ENCODE peak calls at places on chromosome 16, in seven cellular contexts. S is A549, Y is neuronal stem cell, O is mammary epithelial cell, C is tibial nerve, U is stomach, F is heart right ventricle. Z is an unnamed sample.

GRCh38 chr16:81623365-81624102 is 155.6 kb upstream of the PLCG2 start:
- DNase-seq in S (peak), Y (peak), O (peak), C (peak), U (peak), F (no peak), Z (no peak)

GRCh38 chr16:57041182-57042156 is 50.9 kb upstream of the CPNE2 start:
- DNase-seq in S (peak), Y (no peak), O (no peak), C (no peak), U (peak), F (no peak), Z (no peak)

GRCh38 chr16:77840093-77840492 is 51.7 kb downstream of the VAT1L start:
- DNase-seq in S (no peak), Y (no peak), O (no peak), C (no peak), U (no peak), F (no peak), Z (no peak)

GRCh38 chr16:70582280-70582978 is 58.8 kb downstream of the SF3B3 start:
- DNase-seq in S (no peak), Y (no peak), O (no peak), C (no peak), U (no peak), F (no peak), Z (no peak)

GRCh38 chr16:50603206-50604064 is 55.2 kb downstream of the NKD1 start:
- DNase-seq in S (no peak), Y (no peak), O (peak), C (no peak), U (no peak), F (no peak), Z (no peak)

GRCh38 chr16:54431997-54432367 is 145.4 kb upstream of the IRX3 start:
- DNase-seq in S (no peak), Y (no peak), O (no peak), C (no peak), U (no peak), F (no peak), Z (no peak)

GRCh38 chr16:66510711-66511614 is 39.0 kb downstream of the TK2 start:
- DNase-seq in S (peak), Y (no peak), O (no peak), C (no peak), U (peak), F (no peak), Z (peak)

GRCh38 chr16:11682655-11683096 is 14.4 kb downstream of the SNN start:
- DNase-seq in S (no peak), Y (no peak), O (peak), C (no peak), U (no peak), F (no peak), Z (no peak)

GRCh38 chr16:69567031-69567680 is 1.4 kb downstream of the NFAT5 start:
- DNase-seq in S (no peak), Y (no peak), O (peak), C (no peak), U (no peak), F (no peak), Z (no peak)

GRCh38 chr16:2897110-2897509 is 14.1 kb downstream of the FLYWCH2 start:
- DNase-seq in S (no peak), Y (no peak), O (no peak), C (no peak), U (no peak), F (no peak), Z (no peak)

GRCh38 chr16:10808850-10809249 is 9.7 kb downstream of the TVP23A start:
- DNase-seq in S (no peak), Y (no peak), O (no peak), C (no peak), U (no peak), F (no peak), Z (no peak)

GRCh38 chr16:27526169-27526568 is 23.5 kb downstream of the GTF3C1 start:
- DNase-seq in S (peak), Y (no peak), O (no peak), C (no peak), U (peak), F (peak), Z (no peak)

GRCh38 chr16:25020112-25020591 is 5.0 kb upstream of the ARHGAP17 start:
- DNase-seq in S (no peak), Y (no peak), O (no peak), C (no peak), U (no peak), F (no peak), Z (no peak)

GRCh38 chr16:1758923-1759322 is 12.4 kb downstream of the NME3 start:
- DNase-seq in S (no peak), Y (no peak), O (no peak), C (no peak), U (no peak), F (no peak), Z (no peak)

GRCh38 chr16:70476272-70477020 is 22.1 kb downstream of the FCSK start:
- DNase-seq in S (no peak), Y (no peak), O (peak), C (no peak), U (peak), F (no peak), Z (no peak)

GRCh38 chr16:66926171-66926570 is 836 bp upstream of the RRAD start:
- DNase-seq in S (no peak), Y (no peak), O (no peak), C (no peak), U (peak), F (peak), Z (no peak)

GRCh38 chr16:48603647-48604376 is 6.2 kb downstream of the N4BP1 start:
- DNase-seq in S (no peak), Y (no peak), O (no peak), C (no peak), U (no peak), F (no peak), Z (no peak)

GRCh38 chr16:79598341-79599181 is 2.0 kb downstream of the MAF start:
- DNase-seq in S (peak), Y (peak), O (peak), C (peak), U (peak), F (peak), Z (peak)

GRCh38 chr16:2456551-2457153 is 3.3 kb upstream of the TEDC2 start:
- DNase-seq in S (no peak), Y (no peak), O (no peak), C (no peak), U (no peak), F (no peak), Z (no peak)

GRCh38 chr16:82402665-82403218 is 224.0 kb upstream of the CDH13 start:
- DNase-seq in S (no peak), Y (no peak), O (no peak), C (no peak), U (no peak), F (no peak), Z (no peak)

DNA sequence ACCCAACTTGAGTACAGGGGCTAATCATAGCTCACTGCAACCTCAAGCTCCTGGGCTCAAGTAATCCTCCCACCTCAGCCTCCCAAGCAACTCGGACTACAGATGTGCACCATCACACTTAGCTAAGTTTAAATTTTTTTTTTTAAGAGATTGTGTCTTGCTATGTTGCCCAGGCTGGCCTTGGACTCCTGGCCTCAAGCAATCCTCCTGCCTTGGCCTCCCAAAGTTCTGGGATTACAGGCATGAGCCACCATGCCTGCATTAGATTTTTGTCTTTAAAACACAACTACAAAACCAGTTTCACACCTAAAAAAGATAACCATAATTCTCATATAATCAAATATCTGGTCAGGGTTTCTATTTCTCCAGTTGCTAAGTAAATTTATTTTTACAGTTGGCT is 147.1 kb downstream of the CHD9 start:
- DNase-seq in S (no peak), Y (no peak), O (no peak), C (no peak), U (no peak), F (no peak), Z (no peak)
- H3K27ac ChIP-seq in S (no peak), Y (no peak), O (no peak), C (no peak), U (no peak), F (no peak), Z (no peak)

GRCh38 chr16:8621572-8622314 is at the start of gene METTL22:
- DNase-seq in S (peak), Y (peak), O (peak), C (peak), U (peak), F (peak), Z (peak)

GRCh38 chr16:8621221-8621571 is 302 bp upstream of the METTL22 start:
- DNase-seq in S (no peak), Y (no peak), O (no peak), C (no peak), U (no peak), F (no peak), Z (no peak)

GRCh38 chr16:8620535-8620934 is 963 bp upstream of the METTL22 start:
- DNase-seq in S (no peak), Y (no peak), O (peak), C (no peak), U (no peak), F (no peak), Z (no peak)

GRCh38 chr16:8623634-8624033 is 2.1 kb downstream of the METTL22 start:
- DNase-seq in S (no peak), Y (no peak), O (peak), C (no peak), U (no peak), F (no peak), Z (no peak)

GRCh38 chr16:8622315-8622656 is 788 bp downstream of the METTL22 start:
- DNase-seq in S (no peak), Y (no peak), O (no peak), C (no peak), U (no peak), F (no peak), Z (no peak)
- H3K27ac ChIP-seq in S (peak), Y (no peak), O (peak), C (no peak), U (no peak), F (peak), Z (peak)

GRCh38 chr16:20323591-20324117 is 3.7 kb downstream of the GP2 start:
- DNase-seq in S (no peak), Y (no peak), O (no peak), C (no peak), U (no peak), F (no peak), Z (no peak)
- H3K27ac ChIP-seq in S (no peak), Y (no peak), O (no peak), C (no peak), U (no peak), F (no peak), Z (no peak)

GRCh38 chr16:19717781-19718623 is at the start of the genes IQCK and KNOP1:
- DNase-seq in S (peak), Y (peak), O (peak), C (peak), U (peak), F (peak), Z (peak)

GRCh38 chr16:19728636-19728965 is 10.5 kb downstream of the IQCK start:
- DNase-seq in S (no peak), Y (no peak), O (no peak), C (no peak), U (no peak), F (no peak), Z (no peak)

GRCh38 chr16:19722269-19722952 is 4.3 kb downstream of the IQCK start:
- DNase-seq in S (no peak), Y (no peak), O (no peak), C (no peak), U (no peak), F (no peak), Z (no peak)

GRCh38 chr16:19718624-19718965 is 524 bp downstream of the IQCK start:
- DNase-seq in S (no peak), Y (no peak), O (peak), C (no peak), U (no peak), F (no peak), Z (no peak)

DNA sequence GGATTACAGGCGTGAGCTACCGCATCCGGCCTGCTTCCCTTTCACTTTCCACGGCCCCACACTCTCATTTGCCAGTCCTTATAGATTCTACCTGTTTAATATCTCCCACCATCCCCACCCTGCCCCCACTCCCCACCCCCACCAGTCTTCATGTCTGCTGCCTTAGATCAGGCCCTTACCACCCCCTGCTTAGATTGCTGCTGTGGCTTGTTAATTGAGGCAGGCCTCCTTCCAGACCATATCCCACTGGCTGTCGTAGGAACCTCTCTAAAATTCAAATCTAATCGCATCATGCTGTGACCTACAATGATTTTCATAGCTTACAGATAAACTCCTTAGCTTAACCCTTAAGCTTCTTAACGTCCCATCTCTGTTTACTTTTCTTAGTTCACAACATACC is 4.9 kb downstream of the IQCK start:
- DNase-seq in S (no peak), Y (no peak), O (no peak), C (no peak), U (no peak), F (no peak), Z (no peak)
- H3K27ac ChIP-seq in S (no peak), Y (no peak), O (no peak), C (no peak), U (no peak), F (no peak), Z (no peak)

GRCh38 chr16:73569266-73569665 is 521.3 kb upstream of the ZFHX3 start:
- DNase-seq in S (no peak), Y (no peak), O (no peak), C (no peak), U (no peak), F (no peak), Z (no peak)

GRCh38 chr16:73568769-73569168 is 520.8 kb upstream of the ZFHX3 start:
- DNase-seq in S (no peak), Y (no peak), O (no peak), C (no peak), U (no peak), F (no peak), Z (no peak)

DNA sequence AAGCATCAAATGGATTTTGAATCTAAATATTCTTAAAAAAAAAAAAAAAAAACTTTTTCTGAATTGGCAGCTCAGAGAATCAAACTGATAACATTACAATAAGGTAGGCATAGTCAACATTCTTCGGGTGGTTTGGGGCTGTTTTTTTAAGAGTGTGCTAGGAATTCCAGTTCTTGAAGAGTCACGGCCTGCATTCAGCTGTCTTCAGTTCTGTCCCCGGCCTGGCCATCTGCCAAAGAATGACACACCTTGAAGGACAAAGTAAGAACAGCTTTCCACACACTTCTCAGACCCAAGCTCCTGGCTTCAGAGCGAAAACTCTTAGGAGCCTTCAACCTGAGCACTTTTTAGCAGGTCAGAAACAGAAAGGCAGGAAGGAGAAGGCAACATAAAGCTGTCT is 524.2 kb upstream of the ZFHX3 start:
- DNase-seq in S (peak), Y (no peak), O (no peak), C (no peak), U (peak), F (peak), Z (peak)
- H3K27ac ChIP-seq in S (no peak), Y (peak), O (no peak), C (no peak), U (no peak), F (no peak), Z (no peak)

GRCh38 chr16:26457896-26458295 is 608.8 kb upstream of the C16orf82 start:
- DNase-seq in S (no peak), Y (no peak), O (no peak), C (no peak), U (no peak), F (no peak), Z (no peak)

GRCh38 chr16:26453215-26453614 is 613.5 kb upstream of the C16orf82 start:
- DNase-seq in S (no peak), Y (no peak), O (no peak), C (no peak), U (no peak), F (no peak), Z (no peak)

GRCh38 chr16:26456074-26456473 is 610.7 kb upstream of the C16orf82 start:
- DNase-seq in S (no peak), Y (no peak), O (no peak), C (no peak), U (no peak), F (no peak), Z (no peak)

GRCh38 chr16:26457061-26457460 is 609.7 kb upstream of the C16orf82 start:
- DNase-seq in S (no peak), Y (no peak), O (no peak), C (no peak), U (no peak), F (no peak), Z (no peak)

GRCh38 chr16:26454102-26454501 is 612.6 kb upstream of the C16orf82 start:
- DNase-seq in S (no peak), Y (no peak), O (peak), C (no peak), U (no peak), F (no peak), Z (no peak)
- H3K27ac ChIP-seq in S (no peak), Y (no peak), O (no peak), C (no peak), U (no peak), F (no peak), Z (no peak)

GRCh38 chr16:89347807-89348206 is 130.3 kb downstream of the ZNF778 start:
- DNase-seq in S (no peak), Y (no peak), O (no peak), C (no peak), U (no peak), F (no peak), Z (no peak)

GRCh38 chr16:89344846-89345577 is 127.5 kb downstream of the ZNF778 start:
- DNase-seq in S (no peak), Y (no peak), O (no peak), C (no peak), U (no peak), F (no peak), Z (no peak)

GRCh38 chr16:89344314-89344828 is 126.9 kb downstream of the ZNF778 start:
- DNase-seq in S (no peak), Y (no peak), O (no peak), C (no peak), U (no peak), F (no peak), Z (no peak)

GRCh38 chr16:89345663-89346150 is 128.2 kb downstream of the ZNF778 start:
- DNase-seq in S (peak), Y (no peak), O (no peak), C (no peak), U (peak), F (no peak), Z (no peak)

DNA sequence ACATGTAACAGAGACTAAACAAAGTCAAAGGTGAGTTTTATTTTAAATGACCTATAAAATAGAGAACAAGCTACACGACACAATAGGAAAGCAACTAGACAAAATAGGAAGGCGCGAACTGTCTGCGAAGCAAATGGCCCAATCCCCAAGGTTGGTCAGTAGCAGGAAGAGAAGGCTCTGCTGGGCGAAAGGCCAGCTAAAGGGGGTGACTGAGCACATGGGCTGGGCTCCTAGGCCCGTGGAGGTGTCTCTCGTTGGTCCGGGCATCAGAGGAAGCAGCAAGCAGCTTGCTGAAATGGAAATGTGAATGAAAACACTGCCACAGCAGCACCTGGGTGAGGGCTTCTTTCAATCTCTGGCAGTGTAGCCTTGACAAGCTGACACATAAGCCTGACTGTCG is 129.4 kb downstream of the ZNF778 start:
- DNase-seq in S (no peak), Y (no peak), O (no peak), C (no peak), U (no peak), F (no peak), Z (no peak)
- H3K27ac ChIP-seq in S (no peak), Y (peak), O (no peak), C (no peak), U (no peak), F (no peak), Z (no peak)

DNA sequence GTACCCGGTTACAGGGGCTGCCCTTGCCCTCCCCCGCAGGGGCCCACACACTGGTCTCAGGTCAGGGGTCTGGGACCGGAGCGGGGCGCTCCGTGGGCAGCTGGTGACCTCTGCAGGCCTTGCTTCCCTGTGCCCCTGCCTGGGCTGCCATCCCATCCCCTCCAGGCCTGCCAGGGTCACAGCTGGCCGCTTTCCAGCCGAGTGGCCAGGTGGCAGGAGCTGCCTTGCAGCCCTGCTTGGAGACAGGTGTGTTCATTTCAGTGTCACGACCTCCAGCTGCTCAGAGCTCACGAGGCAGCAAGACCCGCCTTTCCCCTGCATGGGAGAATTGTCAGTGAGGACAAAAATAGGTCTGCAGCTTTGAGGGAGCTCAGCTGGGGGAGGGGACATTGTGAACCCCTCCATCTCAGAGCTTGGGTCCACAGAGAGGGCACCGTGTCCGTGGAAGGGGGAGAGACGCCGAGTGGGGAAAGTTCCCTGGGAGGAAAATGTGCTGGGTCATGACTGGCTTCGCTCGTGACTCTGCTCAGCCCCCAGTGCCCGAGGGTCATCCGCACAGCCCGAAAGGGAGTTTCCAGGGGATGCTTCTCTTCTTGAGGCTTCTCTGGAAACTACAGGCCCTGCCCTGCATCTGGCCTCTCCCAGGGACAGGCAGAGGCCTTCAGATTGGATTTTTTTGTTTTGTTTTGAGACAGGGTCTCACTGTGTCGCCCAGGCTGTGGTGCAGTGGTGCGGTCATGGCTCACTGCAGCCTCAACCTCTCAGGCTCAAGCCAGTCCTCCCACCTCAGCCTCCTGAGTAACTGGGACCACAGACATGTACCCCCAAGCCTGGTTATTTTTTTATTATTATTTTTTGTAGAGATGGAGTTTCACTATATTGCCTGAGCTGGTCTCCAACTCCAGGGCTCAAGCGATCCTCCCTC is 10.0 kb upstream of the GSE1 start:
- DNase-seq in S (no peak), Y (no peak), O (no peak), C (no peak), U (peak), F (no peak), Z (no peak)
- H3K27ac ChIP-seq in S (peak), Y (no peak), O (no peak), C (no peak), U (peak), F (no peak), Z (no peak)

DNA sequence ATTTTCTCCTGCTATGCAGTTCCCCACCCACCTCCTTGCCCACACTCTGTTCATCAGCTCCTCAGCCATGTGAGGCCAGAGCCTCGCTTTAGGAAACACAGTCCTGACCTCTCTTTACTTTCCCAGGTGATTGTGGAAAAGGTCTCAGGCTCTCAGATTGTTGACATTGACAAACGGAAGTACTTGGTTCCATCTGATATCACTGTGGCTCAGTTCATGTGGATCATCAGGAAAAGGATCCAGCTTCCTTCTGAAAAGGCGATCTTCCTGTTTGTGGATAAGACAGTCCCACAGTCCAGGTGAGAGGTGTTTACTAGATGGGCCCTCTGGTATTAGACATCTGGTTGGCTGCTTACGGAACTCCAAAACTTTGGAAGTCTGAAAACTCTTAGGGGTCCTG is 1.7 kb downstream of the GABARAPL2 start:
- DNase-seq in S (no peak), Y (no peak), O (no peak), C (no peak), U (no peak), F (no peak), Z (no peak)
- H3K27ac ChIP-seq in S (no peak), Y (no peak), O (no peak), C (no peak), U (no peak), F (peak), Z (no peak)

Z was measured in lung.